ENCODE peak calls at places on chromosomes 11 and 22, in six cellular contexts. One of them, this sample, is unnamed.

GRCh38 chr11:73565804-73566203 is 32.1 kb downstream of the FAM168A start:
- DNase-seq in pancreas: no peak
- DNase-seq in colonic mucosa: no peak
- DNase-seq in OCI-LY7: no peak
- DNase-seq in AG10803: no peak
- DNase-seq in PC-3: no peak
- DNase-seq in this sample: no peak

GRCh38 chr11:123235117-123235686 is 40.2 kb upstream of the CLMP start:
- DNase-seq in pancreas: peak
- DNase-seq in OCI-LY7: peak
- DNase-seq in PC-3: peak
- DNase-seq in AG10803: no peak
- DNase-seq in colonic mucosa: peak
- DNase-seq in this sample: no peak

GRCh38 chr11:10926801-10927200 is 68.9 kb upstream of the ZBED5 start:
- DNase-seq in pancreas: no peak
- DNase-seq in colonic mucosa: no peak
- DNase-seq in PC-3: peak
- DNase-seq in AG10803: peak
- DNase-seq in OCI-LY7: no peak
- DNase-seq in this sample: peak

GRCh38 chr11:199782-200181 is 6.9 kb downstream of the SCGB1C1 start:
- DNase-seq in pancreas: peak
- DNase-seq in AG10803: no peak
- DNase-seq in OCI-LY7: peak
- DNase-seq in PC-3: no peak
- DNase-seq in colonic mucosa: no peak
- DNase-seq in this sample: no peak

GRCh38 chr11:26741036-26741435 is 19.2 kb upstream of the SLC5A12 start:
- DNase-seq in OCI-LY7: no peak
- DNase-seq in PC-3: no peak
- DNase-seq in pancreas: no peak
- DNase-seq in colonic mucosa: no peak
- DNase-seq in AG10803: peak
- DNase-seq in this sample: no peak

GRCh38 chr11:35783803-35784202 is 121.2 kb downstream of the TRIM44 start:
- DNase-seq in AG10803: no peak
- DNase-seq in PC-3: no peak
- DNase-seq in colonic mucosa: no peak
- DNase-seq in OCI-LY7: no peak
- DNase-seq in pancreas: no peak
- DNase-seq in this sample: no peak

GRCh38 chr11:35293034-35293433 is 126.3 kb downstream of the SLC1A2 start:
- DNase-seq in AG10803: no peak
- DNase-seq in OCI-LY7: no peak
- DNase-seq in PC-3: no peak
- DNase-seq in pancreas: no peak
- DNase-seq in colonic mucosa: no peak
- DNase-seq in this sample: no peak

GRCh38 chr11:30143098-30143705 is 87.6 kb upstream of the FSHB start:
- DNase-seq in pancreas: no peak
- DNase-seq in colonic mucosa: no peak
- DNase-seq in AG10803: peak
- DNase-seq in OCI-LY7: peak
- DNase-seq in PC-3: peak
- DNase-seq in this sample: peak

GRCh38 chr11:87035976-87036583 is 1.7 kb upstream of the TMEM135 start:
- DNase-seq in OCI-LY7: peak
- DNase-seq in AG10803: no peak
- DNase-seq in PC-3: no peak
- DNase-seq in pancreas: no peak
- DNase-seq in colonic mucosa: no peak
- DNase-seq in this sample: no peak

GRCh38 chr22:39408807-39409206 is 9.2 kb downstream of the TAB1 start:
- DNase-seq in colonic mucosa: no peak
- DNase-seq in OCI-LY7: no peak
- DNase-seq in pancreas: no peak
- DNase-seq in AG10803: no peak
- DNase-seq in PC-3: no peak
- DNase-seq in this sample: peak

GRCh38 chr22:45562102-45562501 is 59.4 kb downstream of the FBLN1 start:
- DNase-seq in OCI-LY7: no peak
- DNase-seq in colonic mucosa: no peak
- DNase-seq in pancreas: no peak
- DNase-seq in PC-3: no peak
- DNase-seq in AG10803: no peak
- DNase-seq in this sample: no peak

GRCh38 chr11:8361206-8361605 is 97.5 kb upstream of the LMO1 start:
- DNase-seq in OCI-LY7: no peak
- DNase-seq in pancreas: no peak
- DNase-seq in AG10803: no peak
- DNase-seq in colonic mucosa: no peak
- DNase-seq in PC-3: no peak
- DNase-seq in this sample: no peak

GRCh38 chr11:9459573-9460321 is 1.1 kb upstream of the ZNF143 start:
- DNase-seq in AG10803: peak
- DNase-seq in colonic mucosa: peak
- DNase-seq in pancreas: no peak
- DNase-seq in OCI-LY7: peak
- DNase-seq in PC-3: peak
- DNase-seq in this sample: peak

GRCh38 chr11:43643898-43644625 is 36.5 kb upstream of the HSD17B12 start:
- DNase-seq in OCI-LY7: peak
- DNase-seq in PC-3: peak
- DNase-seq in colonic mucosa: peak
- DNase-seq in pancreas: peak
- DNase-seq in AG10803: peak
- DNase-seq in this sample: peak

GRCh38 chr22:21938906-21939305 is 13.7 kb downstream of the PPM1F start:
- DNase-seq in OCI-LY7: no peak
- DNase-seq in pancreas: peak
- DNase-seq in colonic mucosa: no peak
- DNase-seq in AG10803: no peak
- DNase-seq in PC-3: no peak
- DNase-seq in this sample: no peak

GRCh38 chr22:43811777-43812148 is 342 bp downstream of the EFCAB6 start:
- DNase-seq in OCI-LY7: no peak
- DNase-seq in pancreas: no peak
- DNase-seq in AG10803: peak
- DNase-seq in PC-3: peak
- DNase-seq in colonic mucosa: no peak
- DNase-seq in this sample: peak

GRCh38 chr11:12686246-12687060 is 12.2 kb downstream of the TEAD1 start:
- DNase-seq in PC-3: peak
- DNase-seq in AG10803: no peak
- DNase-seq in colonic mucosa: no peak
- DNase-seq in pancreas: no peak
- DNase-seq in OCI-LY7: no peak
- DNase-seq in this sample: no peak

GRCh38 chr11:105298630-105299029 is 159.1 kb upstream of the CARD18 start:
- DNase-seq in OCI-LY7: no peak
- DNase-seq in colonic mucosa: no peak
- DNase-seq in pancreas: no peak
- DNase-seq in AG10803: no peak
- DNase-seq in PC-3: peak
- DNase-seq in this sample: peak

GRCh38 chr11:113896156-113896879 is 8.3 kb upstream of the HTR3B start:
- DNase-seq in colonic mucosa: peak
- DNase-seq in PC-3: peak
- DNase-seq in pancreas: peak
- DNase-seq in AG10803: peak
- DNase-seq in OCI-LY7: peak
- DNase-seq in this sample: no peak

GRCh38 chr11:102530558-102530957 is at the start of gene MMP7:
- DNase-seq in AG10803: peak
- DNase-seq in OCI-LY7: no peak
- DNase-seq in colonic mucosa: no peak
- DNase-seq in pancreas: peak
- DNase-seq in PC-3: peak
- DNase-seq in this sample: peak

GRCh38 chr11:1486054-1486825 is at the start of gene MOB2:
- DNase-seq in PC-3: no peak
- DNase-seq in AG10803: no peak
- DNase-seq in OCI-LY7: no peak
- DNase-seq in pancreas: peak
- DNase-seq in colonic mucosa: peak
- DNase-seq in this sample: no peak

GRCh38 chr11:118629761-118630661 is 22.6 kb downstream of the PHLDB1 start:
- DNase-seq in OCI-LY7: no peak
- DNase-seq in colonic mucosa: peak
- DNase-seq in AG10803: no peak
- DNase-seq in pancreas: peak
- DNase-seq in PC-3: no peak
- DNase-seq in this sample: peak

GRCh38 chr11:12801976-12802375 is 127.8 kb downstream of the TEAD1 start:
- DNase-seq in OCI-LY7: no peak
- DNase-seq in pancreas: no peak
- DNase-seq in AG10803: no peak
- DNase-seq in PC-3: peak
- DNase-seq in colonic mucosa: no peak
- DNase-seq in this sample: no peak

GRCh38 chr11:10899542-10899830 is 41.6 kb upstream of the ZBED5 start:
- DNase-seq in PC-3: no peak
- DNase-seq in pancreas: no peak
- DNase-seq in OCI-LY7: no peak
- DNase-seq in AG10803: no peak
- DNase-seq in colonic mucosa: peak
- DNase-seq in this sample: peak

GRCh38 chr22:37610480-37611148 is 2.0 kb downstream of the GGA1 start:
- DNase-seq in AG10803: no peak
- DNase-seq in PC-3: no peak
- DNase-seq in pancreas: no peak
- DNase-seq in colonic mucosa: peak
- DNase-seq in OCI-LY7: peak
- DNase-seq in this sample: no peak

GRCh38 chr11:66467756-66468155 is 1.1 kb downstream of the PELI3 start:
- DNase-seq in OCI-LY7: no peak
- DNase-seq in AG10803: no peak
- DNase-seq in PC-3: peak
- DNase-seq in colonic mucosa: peak
- DNase-seq in pancreas: no peak
- DNase-seq in this sample: no peak

GRCh38 chr11:82996966-82997606 is 74.6 kb downstream of the RAB30 start:
- DNase-seq in colonic mucosa: peak
- DNase-seq in PC-3: peak
- DNase-seq in pancreas: peak
- DNase-seq in OCI-LY7: peak
- DNase-seq in AG10803: no peak
- DNase-seq in this sample: peak

GRCh38 chr11:40716344-40717178 is 742.9 kb downstream of the LRRC4C start:
- DNase-seq in pancreas: no peak
- DNase-seq in PC-3: no peak
- DNase-seq in colonic mucosa: no peak
- DNase-seq in AG10803: no peak
- DNase-seq in OCI-LY7: no peak
- DNase-seq in this sample: no peak

DNA sequence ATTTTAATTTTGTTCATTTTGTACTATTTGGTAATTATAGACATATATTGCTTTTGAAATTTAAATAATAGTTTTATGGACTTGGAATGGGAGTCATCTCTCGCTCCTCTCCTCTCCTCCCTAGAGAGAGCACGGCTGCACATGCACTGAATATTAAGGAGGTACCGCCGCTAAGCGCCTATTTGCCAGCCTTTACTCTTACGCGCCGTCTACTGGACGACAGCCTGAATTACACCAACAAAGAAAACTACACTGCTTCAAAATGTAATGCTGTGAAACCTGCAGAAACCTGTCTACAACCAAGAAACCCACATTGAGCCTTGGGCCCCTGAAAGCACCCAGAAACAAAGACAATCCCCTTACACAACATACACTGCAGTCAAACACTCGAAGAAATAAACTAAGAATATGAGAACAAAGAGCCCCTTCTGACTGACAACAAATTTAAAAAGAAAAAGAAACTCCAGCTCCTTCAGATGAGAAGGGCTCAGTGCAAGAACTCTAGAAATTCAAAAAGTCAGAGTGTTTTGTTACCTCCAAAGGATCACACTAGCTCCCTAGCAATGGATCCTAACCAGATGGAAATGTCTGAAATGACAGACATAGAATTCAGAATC is 737.2 kb downstream of the LRRC4C start:
- DNase-seq in pancreas: peak
- DNase-seq in PC-3: peak
- DNase-seq in OCI-LY7: no peak
- DNase-seq in AG10803: peak
- DNase-seq in colonic mucosa: no peak
- DNase-seq in this sample: peak
- TF ChIP-seq CTCF in pancreas: peak
- TF ChIP-seq CTCF in PC-3: peak
- TF ChIP-seq CTCF in OCI-LY7: no peak
- TF ChIP-seq CTCF in AG10803: peak
- TF ChIP-seq CTCF in colonic mucosa: no peak
- TF ChIP-seq CTCF in this sample: peak

GRCh38 chr11:112785104-112785503 is 176.1 kb upstream of the NCAM1 start:
- DNase-seq in AG10803: peak
- DNase-seq in pancreas: no peak
- DNase-seq in OCI-LY7: no peak
- DNase-seq in colonic mucosa: no peak
- DNase-seq in PC-3: no peak
- DNase-seq in this sample: no peak
- H3K4me3 ChIP-seq in AG10803: peak
- H3K4me3 ChIP-seq in pancreas: no peak
- H3K4me3 ChIP-seq in OCI-LY7: no peak
- H3K4me3 ChIP-seq in colonic mucosa: no peak
- H3K4me3 ChIP-seq in PC-3: no peak
- H3K4me3 ChIP-seq in this sample: no peak

GRCh38 chr22:23888615-23889401 is 5.4 kb upstream of the MIF start:
- DNase-seq in OCI-LY7: no peak
- DNase-seq in AG10803: peak
- DNase-seq in PC-3: peak
- DNase-seq in pancreas: no peak
- DNase-seq in colonic mucosa: no peak
- DNase-seq in this sample: no peak
- TF ChIP-seq CTCF in OCI-LY7: peak
- TF ChIP-seq CTCF in AG10803: peak
- TF ChIP-seq CTCF in PC-3: peak
- TF ChIP-seq CTCF in pancreas: no peak
- TF ChIP-seq CTCF in colonic mucosa: no peak
- TF ChIP-seq CTCF in this sample: peak

GRCh38 chr11:15074206-15075161 is 1.1 kb downstream of the CALCB start:
- DNase-seq in pancreas: peak
- DNase-seq in PC-3: peak
- DNase-seq in AG10803: peak
- DNase-seq in OCI-LY7: peak
- DNase-seq in colonic mucosa: peak
- DNase-seq in this sample: peak

GRCh38 chr11:15075162-15075526 is 1.8 kb downstream of the CALCB start:
- DNase-seq in OCI-LY7: no peak
- DNase-seq in PC-3: no peak
- DNase-seq in AG10803: no peak
- DNase-seq in colonic mucosa: no peak
- DNase-seq in pancreas: no peak
- DNase-seq in this sample: no peak

GRCh38 chr11:15073361-15074205 is at the start of gene CALCB:
- DNase-seq in PC-3: no peak
- DNase-seq in pancreas: peak
- DNase-seq in AG10803: peak
- DNase-seq in colonic mucosa: no peak
- DNase-seq in OCI-LY7: no peak
- DNase-seq in this sample: peak

GRCh38 chr11:15071556-15072255 is 1.7 kb upstream of the CALCB start:
- DNase-seq in OCI-LY7: no peak
- DNase-seq in PC-3: no peak
- DNase-seq in pancreas: no peak
- DNase-seq in colonic mucosa: no peak
- DNase-seq in AG10803: no peak
- DNase-seq in this sample: no peak

GRCh38 chr11:15072551-15073143 is 746 bp upstream of the CALCB start:
- DNase-seq in AG10803: no peak
- DNase-seq in PC-3: no peak
- DNase-seq in colonic mucosa: no peak
- DNase-seq in OCI-LY7: no peak
- DNase-seq in pancreas: no peak
- DNase-seq in this sample: no peak
- H3K4me3 ChIP-seq in AG10803: no peak
- H3K4me3 ChIP-seq in PC-3: no peak
- H3K4me3 ChIP-seq in colonic mucosa: no peak
- H3K4me3 ChIP-seq in OCI-LY7: no peak
- H3K4me3 ChIP-seq in pancreas: no peak
- H3K4me3 ChIP-seq in this sample: no peak